ENCODE peak calls at places on chromosomes 16 and 17, in ten cellular contexts. I is PC-3; D is islet precursor cell; H is left ventricle myocardium inferior; Y is mesenchymal stem cell; Q is lower leg skin; A is naive thymus-derived CD8-positive, alpha-beta T cell; N is naive B cell; F is A673; V is T-cell. B is an unnamed sample.

GRCh38 chr17:21353326-21354010 is 22.7 kb upstream of the KCNJ12 start:
- DNase-seq in I (no peak), V (no peak), D (no peak), A (no peak), H (no peak), Y (no peak), F (no peak), Q (no peak), N (no peak), B (no peak)

GRCh38 chr16:57775661-57776469 is 26.4 kb downstream of the KIFC3 start:
- DNase-seq in V (no peak), D (peak), Y (peak), F (no peak), I (no peak), N (no peak), Q (no peak), A (no peak), H (no peak), B (peak)

GRCh38 chr17:76132574-76133338 is 8.3 kb downstream of the FOXJ1 start:
- DNase-seq in I (peak), H (no peak), F (no peak), Q (no peak), N (no peak), A (no peak), D (peak), Y (no peak), V (no peak), B (peak)

GRCh38 chr16:11452298-11452697 is 107.0 kb downstream of the RMI2 start:
- DNase-seq in I (no peak), Q (no peak), V (no peak), A (no peak), N (no peak), Y (no peak), D (no peak), F (no peak), H (no peak), B (no peak)

GRCh38 chr17:4177732-4178131 is 34.7 kb downstream of the CYB5D2 start:
- DNase-seq in Y (no peak), N (no peak), F (no peak), D (no peak), Q (no peak), H (no peak), A (no peak), I (no peak), V (no peak), B (no peak)

GRCh38 chr17:9217151-9218067 is 196.1 kb downstream of the NTN1 start:
- DNase-seq in N (no peak), Y (peak), D (peak), A (no peak), I (no peak), Q (no peak), V (no peak), H (no peak), F (no peak), B (peak)

GRCh38 chr16:8486985-8487384 is 103.3 kb downstream of the TMEM114 start:
- DNase-seq in I (no peak), H (no peak), Y (no peak), D (no peak), N (no peak), V (no peak), A (no peak), Q (no peak), F (no peak), B (no peak)

GRCh38 chr16:76287466-76287865 is 10.3 kb downstream of the CNTNAP4 start:
- DNase-seq in Y (no peak), I (no peak), H (no peak), Q (no peak), F (no peak), V (no peak), A (no peak), N (no peak), D (no peak), B (no peak)

GRCh38 chr17:7045492-7046126 is 1.7 kb upstream of the SLC16A11 start:
- DNase-seq in F (peak), A (no peak), Q (no peak), D (no peak), Y (peak), H (no peak), N (peak), V (no peak), I (peak), B (peak)

GRCh38 chr16:11781773-11782172 is 15.3 kb downstream of the ZC3H7A start:
- DNase-seq in H (no peak), N (no peak), I (no peak), F (peak), D (no peak), Y (peak), Q (no peak), V (no peak), A (no peak), B (peak)

B was measured in NCI-H146.